ENCODE peak calls at places on chromosomes 13 and 19, in six cellular contexts. W is tibial nerve, B is body of pancreas, G is heart left ventricle, N is upper lobe of left lung, K is gastrocnemius medialis. S is an unnamed sample.

GRCh38 chr13:101970339-101970738 is 431.5 kb downstream of the FGF14 start:
- DNase-seq in W (no peak), B (no peak), G (no peak), N (no peak), K (no peak), S (no peak)

GRCh38 chr13:114110091-114110829 is 22.2 kb downstream of the RASA3 start:
- DNase-seq in W (no peak), B (no peak), G (peak), N (peak), K (peak), S (peak)

GRCh38 chr19:29596885-29597525 is 9.1 kb upstream of the POP4 start:
- DNase-seq in W (no peak), B (no peak), G (no peak), N (no peak), K (no peak), S (no peak)

GRCh38 chr19:41945135-41945766 is 13.9 kb downstream of the RABAC1 start:
- DNase-seq in W (no peak), B (peak), G (no peak), N (no peak), K (no peak), S (peak)

GRCh38 chr19:2912306-2912705 is 11.6 kb downstream of the ZNF57 start:
- DNase-seq in W (no peak), B (no peak), G (no peak), N (no peak), K (no peak), S (no peak)

GRCh38 chr13:110811008-110811720 is 97.7 kb downstream of the ING1 start:
- DNase-seq in W (no peak), B (no peak), G (no peak), N (no peak), K (no peak), S (no peak)

GRCh38 chr19:38013913-38014575 is 107.0 kb downstream of the SIPA1L3 start:
- DNase-seq in W (no peak), B (no peak), G (no peak), N (no peak), K (no peak), S (no peak)

GRCh38 chr13:25912961-25913360 is 138.9 kb downstream of the SHISA2 start:
- DNase-seq in W (no peak), B (no peak), G (no peak), N (no peak), K (no peak), S (no peak)

GRCh38 chr13:27370305-27370853 is 54.0 kb upstream of the GTF3A start:
- DNase-seq in W (no peak), B (no peak), G (no peak), N (no peak), K (no peak), S (no peak)

GRCh38 chr19:13234518-13234917 is 84.3 kb downstream of the IER2 start:
- DNase-seq in W (peak), B (peak), G (no peak), N (no peak), K (no peak), S (peak)

GRCh38 chr19:16825312-16826168 is 3.7 kb upstream of the SIN3B start:
- DNase-seq in W (peak), B (peak), G (peak), N (no peak), K (peak), S (peak)

GRCh38 chr19:18290250-18291018 is 9.0 kb upstream of the JUND start:
- DNase-seq in W (no peak), B (no peak), G (no peak), N (no peak), K (no peak), S (peak)

GRCh38 chr19:5141278-5141925 is 172.5 kb downstream of the KDM4B start:
- DNase-seq in W (no peak), B (peak), G (peak), N (peak), K (no peak), S (no peak)

GRCh38 chr19:47719047-47719885 is 6.0 kb downstream of the EHD2 start:
- DNase-seq in W (peak), B (peak), G (peak), N (peak), K (peak), S (peak)
- H3K27ac ChIP-seq in W (peak), B (peak), G (peak), N (peak), K (peak), S (peak)

DNA sequence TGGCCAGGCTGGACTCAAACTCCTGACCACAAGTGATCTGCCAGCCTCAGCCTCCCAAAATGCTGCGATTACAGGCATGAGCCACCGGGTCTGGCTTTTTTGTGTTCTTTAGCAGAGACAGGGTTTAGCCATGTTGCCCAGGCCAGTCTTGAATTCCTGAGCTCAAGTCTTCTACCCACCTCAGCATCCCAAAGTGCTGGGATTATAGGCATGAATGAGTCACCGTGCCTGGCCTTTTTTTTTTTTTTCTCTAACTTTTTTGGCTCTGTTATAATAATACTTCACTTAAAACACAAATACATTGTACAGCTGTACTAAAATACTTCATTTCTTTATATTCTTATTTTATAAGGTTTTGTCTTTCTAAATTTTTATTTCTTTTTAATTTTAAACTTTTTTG is 599.5 kb upstream of the PCDH9 start:
- DNase-seq in W (no peak), B (no peak), G (no peak), N (no peak), K (no peak), S (no peak)
- H3K4me3 ChIP-seq in W (no peak), B (no peak), G (no peak), N (no peak), K (no peak), S (no peak)

GRCh38 chr13:42378383-42378780 is 106.4 kb downstream of the AKAP11 start:
- DNase-seq in W (no peak), B (no peak), G (no peak), N (no peak), K (no peak), S (no peak)
- TF ChIP-seq POLR2A in W (no peak), B (no peak), G (no peak), N (no peak), K (no peak), S (no peak)

GRCh38 chr13:46359731-46360130 is 27.3 kb downstream of the RUBCNL start:
- DNase-seq in W (no peak), B (no peak), G (no peak), N (no peak), K (no peak), S (no peak)
- H3K27ac ChIP-seq in W (peak), B (no peak), G (peak), N (no peak), K (no peak), S (no peak)